ENCODE peak calls at places on chromosome 10, in five cellular contexts. N, F, X, I and U are unnamed samples.

GRCh38 chr10:94062611-94063010 is 68.9 kb downstream of the PLCE1 start:
- DNase-seq in N (no peak), F (peak), X (no peak), I (no peak), U (no peak)

GRCh38 chr10:21572578-21572977 is 38.5 kb downstream of the MLLT10 start:
- DNase-seq in N (no peak), F (peak), X (peak), I (peak), U (no peak)

GRCh38 chr10:97081621-97082235 is 104.0 kb downstream of the SLIT1 start:
- DNase-seq in N (peak), F (peak), X (peak), I (peak), U (peak)

GRCh38 chr10:30828680-30829079 is 199.1 kb upstream of the LYZL2 start:
- DNase-seq in N (no peak), F (peak), X (peak), I (no peak), U (no peak)

GRCh38 chr10:62732841-62733653 is 71.5 kb upstream of the ADO start:
- DNase-seq in N (no peak), F (peak), X (peak), I (peak), U (peak)

GRCh38 chr10:43680035-43680434 is 31.4 kb upstream of the ZNF32 start:
- DNase-seq in N (no peak), F (peak), X (peak), I (no peak), U (no peak)

GRCh38 chr10:115866174-115866573 is 406.8 kb downstream of the GFRA1 start:
- DNase-seq in N (no peak), F (no peak), X (no peak), I (no peak), U (no peak)

GRCh38 chr10:131778385-131778784 is 122.4 kb upstream of the PPP2R2D start:
- DNase-seq in N (no peak), F (no peak), X (no peak), I (no peak), U (no peak)

GRCh38 chr10:119104653-119105024 is 726 bp downstream of the DENND10 start:
- DNase-seq in N (peak), F (peak), X (no peak), I (no peak), U (peak)

GRCh38 chr10:42868530-42868929 is 85.9 kb downstream of the BMS1 start:
- DNase-seq in N (no peak), F (no peak), X (no peak), I (no peak), U (no peak)

GRCh38 chr10:114181971-114182370 is 2.8 kb downstream of the TDRD1 start:
- DNase-seq in N (peak), F (no peak), X (no peak), I (no peak), U (no peak)

GRCh38 chr10:103661198-103661950 is 167.9 kb downstream of the NEURL1 start:
- DNase-seq in N (peak), F (peak), X (peak), I (peak), U (no peak)
- H3K4me3 ChIP-seq in N (peak), F (peak), X (peak), I (peak), U (no peak)

DNA sequence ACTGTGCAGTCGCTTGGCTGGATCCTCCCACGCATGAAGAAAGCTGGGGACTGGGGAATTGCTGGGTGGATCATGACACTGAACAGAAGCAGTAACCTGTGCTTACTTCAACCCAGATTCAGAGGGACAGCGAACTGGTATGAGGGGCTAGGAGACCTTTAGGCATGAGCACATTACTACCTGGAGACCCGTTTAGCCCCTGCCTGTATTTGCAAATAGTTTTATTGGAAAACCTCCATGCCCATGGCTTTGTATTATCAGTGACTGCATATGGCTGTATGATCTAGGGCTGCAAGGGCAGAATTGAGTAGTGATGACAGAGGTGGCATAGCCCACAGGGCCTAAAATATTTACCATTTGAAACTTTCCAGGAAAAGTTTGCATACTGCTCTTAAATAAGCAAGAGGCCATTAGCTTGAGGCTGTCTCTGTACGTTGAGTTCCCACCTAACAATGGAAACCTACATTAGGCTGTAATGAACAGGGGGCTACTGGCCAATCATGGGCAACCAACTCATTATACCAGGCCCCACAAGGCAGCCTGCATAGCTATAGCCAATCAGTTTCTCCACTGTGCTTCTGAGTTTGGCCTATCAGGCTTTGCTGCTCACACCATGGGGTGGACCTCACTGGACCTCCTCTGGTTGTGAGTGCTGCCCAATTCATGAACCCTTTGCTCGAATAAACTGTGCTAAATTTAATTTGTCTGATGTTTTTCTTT is 566 bp upstream of the ST8SIA6 start:
- DNase-seq in N (no peak), F (no peak), X (no peak), I (no peak), U (no peak)
- TF ChIP-seq CTCF in N (no peak), F (no peak), X (no peak), I (no peak), U (no peak)

GRCh38 chr10:35420827-35421552 is 84.7 kb downstream of the CCNY start:
- DNase-seq in N (no peak), F (no peak), X (no peak), I (no peak), U (no peak)
- H3K4me3 ChIP-seq in N (no peak), F (no peak), X (no peak), I (no peak), U (no peak)

GRCh38 chr10:126302831-126303230 is 85.4 kb downstream of the ADAM12 start:
- DNase-seq in N (no peak), F (peak), X (peak), I (no peak), U (no peak)
- TF ChIP-seq CTCF in N (peak), F (peak), X (peak), I (no peak), U (no peak)

GRCh38 chr10:99740933-99741559 is 9.0 kb downstream of the CUTC start:
- DNase-seq in N (no peak), F (no peak), X (no peak), I (no peak), U (no peak)

GRCh38 chr10:99740261-99740660 is 8.2 kb downstream of the CUTC start:
- DNase-seq in N (no peak), F (no peak), X (no peak), I (no peak), U (no peak)

GRCh38 chr10:99743841-99744240 is 11.8 kb downstream of the CUTC start:
- DNase-seq in N (no peak), F (no peak), X (no peak), I (no peak), U (no peak)

GRCh38 chr10:99742240-99742639 is 10.2 kb downstream of the CUTC start:
- DNase-seq in N (no peak), F (no peak), X (no peak), I (no peak), U (no peak)

GRCh38 chr10:99742701-99743100 is 10.7 kb downstream of the CUTC start:
- DNase-seq in N (no peak), F (no peak), X (no peak), I (no peak), U (no peak)
- H3K4me3 ChIP-seq in N (no peak), F (no peak), X (no peak), I (no peak), U (no peak)

GRCh38 chr10:104638861-104639594 is 2.1 kb upstream of the SORCS3 start:
- DNase-seq in N (no peak), F (no peak), X (no peak), I (no peak), U (no peak)
- TF ChIP-seq CTCF in N (peak), F (peak), X (no peak), I (peak), U (peak)

DNA sequence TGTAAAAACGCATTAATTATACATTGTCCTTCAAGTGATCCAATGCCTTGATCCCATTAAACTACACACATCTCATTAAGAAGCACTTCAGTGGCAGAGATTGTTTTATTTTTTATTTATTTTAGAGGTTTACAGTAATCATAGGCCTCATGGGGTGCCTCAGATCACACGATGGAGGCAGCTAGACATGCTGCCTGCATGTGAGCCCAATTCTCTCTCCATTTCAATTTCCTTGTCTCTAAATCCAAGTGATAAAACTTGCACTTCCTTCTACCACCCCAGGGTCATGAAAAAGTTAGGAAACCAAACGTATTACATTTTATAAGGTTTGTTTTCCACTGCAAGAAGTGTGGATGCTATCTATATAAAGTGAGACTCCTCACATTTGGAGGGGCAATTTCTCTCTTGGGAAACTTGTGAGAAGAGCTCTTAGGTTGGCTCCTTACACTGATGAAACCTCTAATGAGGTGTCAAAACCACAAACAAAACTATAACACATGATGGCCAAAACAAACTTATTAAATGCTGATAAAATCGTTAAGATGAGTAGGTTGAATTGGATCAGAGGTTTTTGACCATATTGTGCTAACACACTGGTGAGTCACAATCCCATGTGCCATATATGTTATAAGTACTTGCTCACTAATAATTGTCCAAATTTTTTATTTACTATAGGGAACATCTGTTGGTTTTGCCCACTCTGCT is 22.3 kb upstream of the XPNPEP1 start:
- DNase-seq in N (no peak), F (no peak), X (no peak), I (no peak), U (no peak)
- H3K4me3 ChIP-seq in N (no peak), F (no peak), X (no peak), I (no peak), U (no peak)

GRCh38 chr10:124532106-124532641 is 70.6 kb downstream of the LHPP start:
- DNase-seq in N (no peak), F (no peak), X (peak), I (no peak), U (peak)
- TF ChIP-seq CTCF in N (peak), F (peak), X (peak), I (peak), U (peak)

GRCh38 chr10:106038246-106038645 is 1126.3 kb downstream of the SORCS1 start:
- DNase-seq in N (no peak), F (peak), X (peak), I (no peak), U (no peak)
- H3K4me3 ChIP-seq in N (no peak), F (no peak), X (no peak), I (no peak), U (no peak)